ENCODE peak calls at places on chromosomes 13 and 19, in six cellular contexts. One of them, this sample, is unnamed.

GRCh38 chr19:53991224-53992113 is at the start of gene CACNG6:
- DNase-seq in spleen: no peak
- DNase-seq in upper lobe of left lung: no peak
- DNase-seq in transverse colon: no peak
- DNase-seq in breast epithelium: no peak
- DNase-seq in endothelial cell of umbilical vein: peak; percentile 56
- DNase-seq in this sample: no peak

GRCh38 chr13:94435604-94436226 is 43.8 kb downstream of the DCT start:
- DNase-seq in upper lobe of left lung: no peak
- DNase-seq in endothelial cell of umbilical vein: peak; percentile 43
- DNase-seq in breast epithelium: no peak
- DNase-seq in transverse colon: no peak
- DNase-seq in spleen: no peak
- DNase-seq in this sample: no peak

GRCh38 chr13:112784811-112785418 is 95.1 kb downstream of the ATP11A start:
- DNase-seq in endothelial cell of umbilical vein: no peak
- DNase-seq in breast epithelium: no peak
- DNase-seq in upper lobe of left lung: no peak
- DNase-seq in transverse colon: no peak
- DNase-seq in spleen: no peak
- DNase-seq in this sample: no peak

GRCh38 chr13:50410921-50411712 is 395.9 kb downstream of the KCNRG start:
- DNase-seq in upper lobe of left lung: no peak
- DNase-seq in breast epithelium: no peak
- DNase-seq in endothelial cell of umbilical vein: peak; percentile 94
- DNase-seq in spleen: no peak
- DNase-seq in transverse colon: no peak
- DNase-seq in this sample: no peak

GRCh38 chr19:18469245-18470107 is 31.5 kb upstream of the ISYNA1 start:
- DNase-seq in breast epithelium: no peak
- DNase-seq in transverse colon: peak; percentile 71
- DNase-seq in endothelial cell of umbilical vein: peak; percentile 49
- DNase-seq in spleen: peak; percentile 89
- DNase-seq in upper lobe of left lung: peak; percentile 63
- DNase-seq in this sample: peak; percentile 84

GRCh38 chr13:70098669-70099068 is 9.0 kb upstream of the ATXN8OS start:
- DNase-seq in breast epithelium: no peak
- DNase-seq in transverse colon: no peak
- DNase-seq in endothelial cell of umbilical vein: peak; percentile 14
- DNase-seq in spleen: no peak
- DNase-seq in upper lobe of left lung: no peak
- DNase-seq in this sample: no peak

GRCh38 chr13:33349314-33349995 is 63.9 kb upstream of the STARD13 start:
- DNase-seq in spleen: no peak
- DNase-seq in endothelial cell of umbilical vein: no peak
- DNase-seq in upper lobe of left lung: peak; percentile 30
- DNase-seq in breast epithelium: no peak
- DNase-seq in transverse colon: peak; percentile 31
- DNase-seq in this sample: peak; percentile 76

GRCh38 chr19:48095637-48096175 is 14.9 kb downstream of the PLA2G4C start:
- DNase-seq in endothelial cell of umbilical vein: no peak
- DNase-seq in spleen: no peak
- DNase-seq in transverse colon: no peak
- DNase-seq in breast epithelium: no peak
- DNase-seq in upper lobe of left lung: no peak
- DNase-seq in this sample: no peak

GRCh38 chr13:114115191-114115671 is 17.2 kb downstream of the RASA3 start:
- DNase-seq in breast epithelium: no peak
- DNase-seq in upper lobe of left lung: peak; percentile 70
- DNase-seq in spleen: peak; percentile 83
- DNase-seq in endothelial cell of umbilical vein: peak; percentile 83
- DNase-seq in transverse colon: peak; percentile 81
- DNase-seq in this sample: peak; percentile 72

GRCh38 chr13:110993788-110994187 is 78.9 kb upstream of the ANKRD10 start:
- DNase-seq in upper lobe of left lung: no peak
- DNase-seq in transverse colon: no peak
- DNase-seq in spleen: no peak
- DNase-seq in endothelial cell of umbilical vein: no peak
- DNase-seq in breast epithelium: no peak
- DNase-seq in this sample: no peak

GRCh38 chr13:108326318-108326717 is 56.8 kb downstream of the TNFSF13B start:
- DNase-seq in upper lobe of left lung: peak; percentile 35
- DNase-seq in endothelial cell of umbilical vein: no peak
- DNase-seq in spleen: peak; percentile 80
- DNase-seq in breast epithelium: no peak
- DNase-seq in transverse colon: no peak
- DNase-seq in this sample: no peak

GRCh38 chr19:28023064-28023463 is 1189.9 kb downstream of the UQCRFS1 start:
- DNase-seq in upper lobe of left lung: no peak
- DNase-seq in transverse colon: no peak
- DNase-seq in endothelial cell of umbilical vein: no peak
- DNase-seq in breast epithelium: no peak
- DNase-seq in spleen: no peak
- DNase-seq in this sample: no peak

GRCh38 chr13:112713517-112714253 is 23.8 kb downstream of the ATP11A start:
- DNase-seq in transverse colon: no peak
- DNase-seq in breast epithelium: no peak
- DNase-seq in upper lobe of left lung: no peak
- DNase-seq in endothelial cell of umbilical vein: no peak
- DNase-seq in spleen: peak; percentile 18
- DNase-seq in this sample: peak; percentile 55

GRCh38 chr13:81745391-81745790 is 1404.5 kb upstream of the SPRY2 start:
- DNase-seq in breast epithelium: no peak
- DNase-seq in endothelial cell of umbilical vein: no peak
- DNase-seq in spleen: no peak
- DNase-seq in transverse colon: no peak
- DNase-seq in upper lobe of left lung: no peak
- DNase-seq in this sample: no peak

GRCh38 chr13:34371645-34372044 is 553.7 kb downstream of the RFC3 start:
- DNase-seq in spleen: no peak
- DNase-seq in transverse colon: no peak
- DNase-seq in endothelial cell of umbilical vein: no peak
- DNase-seq in breast epithelium: no peak
- DNase-seq in upper lobe of left lung: no peak
- DNase-seq in this sample: no peak

GRCh38 chr19:56750658-56751057 is 79.1 kb upstream of the ZNF835 start:
- DNase-seq in breast epithelium: no peak
- DNase-seq in upper lobe of left lung: no peak
- DNase-seq in endothelial cell of umbilical vein: no peak
- DNase-seq in transverse colon: no peak
- DNase-seq in spleen: no peak
- DNase-seq in this sample: no peak

GRCh38 chr19:46197314-46198070 is 32.0 kb upstream of the IGFL1 start:
- DNase-seq in spleen: no peak
- DNase-seq in endothelial cell of umbilical vein: no peak
- DNase-seq in breast epithelium: no peak
- DNase-seq in upper lobe of left lung: no peak
- DNase-seq in transverse colon: no peak
- DNase-seq in this sample: no peak

GRCh38 chr13:88183440-88183839 is 512.3 kb downstream of the SLITRK5 start:
- DNase-seq in upper lobe of left lung: no peak
- DNase-seq in breast epithelium: no peak
- DNase-seq in spleen: no peak
- DNase-seq in endothelial cell of umbilical vein: no peak
- DNase-seq in transverse colon: no peak
- DNase-seq in this sample: no peak

GRCh38 chr19:37928527-37929286 is 21.7 kb downstream of the SIPA1L3 start:
- DNase-seq in upper lobe of left lung: no peak
- DNase-seq in breast epithelium: no peak
- DNase-seq in spleen: no peak
- DNase-seq in transverse colon: no peak
- DNase-seq in endothelial cell of umbilical vein: no peak
- DNase-seq in this sample: no peak

GRCh38 chr13:20118268-20119140 is 42.3 kb downstream of the GJA3 start:
- DNase-seq in endothelial cell of umbilical vein: peak; percentile 39
- DNase-seq in spleen: peak; percentile 80
- DNase-seq in transverse colon: peak; percentile 76
- DNase-seq in upper lobe of left lung: peak; percentile 65
- DNase-seq in breast epithelium: no peak
- DNase-seq in this sample: peak; percentile 87

GRCh38 chr13:20546559-20546958 is 20.4 kb upstream of the IFT88 start:
- DNase-seq in breast epithelium: no peak
- DNase-seq in upper lobe of left lung: no peak
- DNase-seq in spleen: no peak
- DNase-seq in transverse colon: no peak
- DNase-seq in endothelial cell of umbilical vein: no peak
- DNase-seq in this sample: no peak

GRCh38 chr19:13087295-13087694 is 15.4 kb downstream of the LYL1 start:
- DNase-seq in endothelial cell of umbilical vein: no peak
- DNase-seq in spleen: no peak
- DNase-seq in transverse colon: no peak
- DNase-seq in upper lobe of left lung: no peak
- DNase-seq in breast epithelium: no peak
- DNase-seq in this sample: no peak

GRCh38 chr19:47274071-47274890 is at the start of gene INAFM1:
- DNase-seq in transverse colon: peak; percentile 100
- DNase-seq in spleen: peak; percentile 100
- DNase-seq in upper lobe of left lung: peak; percentile 99
- DNase-seq in endothelial cell of umbilical vein: peak; percentile 90
- DNase-seq in breast epithelium: peak; percentile 97
- DNase-seq in this sample: peak; percentile 99

GRCh38 chr19:7775761-7776160 is 12.7 kb downstream of the CLEC4M start:
- DNase-seq in transverse colon: no peak
- DNase-seq in spleen: no peak
- DNase-seq in breast epithelium: no peak
- DNase-seq in endothelial cell of umbilical vein: no peak
- DNase-seq in upper lobe of left lung: no peak
- DNase-seq in this sample: no peak

GRCh38 chr19:7769171-7769570 is 6.1 kb downstream of the CLEC4M start:
- DNase-seq in transverse colon: no peak
- DNase-seq in breast epithelium: no peak
- DNase-seq in spleen: no peak
- DNase-seq in upper lobe of left lung: no peak
- DNase-seq in endothelial cell of umbilical vein: no peak
- DNase-seq in this sample: no peak

GRCh38 chr19:7771072-7771471 is 8.0 kb downstream of the CLEC4M start:
- DNase-seq in spleen: peak; percentile 15
- DNase-seq in breast epithelium: no peak
- DNase-seq in endothelial cell of umbilical vein: no peak
- DNase-seq in upper lobe of left lung: no peak
- DNase-seq in transverse colon: no peak
- DNase-seq in this sample: no peak

GRCh38 chr19:7773841-7774240 is 10.8 kb downstream of the CLEC4M start:
- DNase-seq in upper lobe of left lung: no peak
- DNase-seq in spleen: no peak
- DNase-seq in endothelial cell of umbilical vein: no peak
- DNase-seq in breast epithelium: no peak
- DNase-seq in transverse colon: no peak
- DNase-seq in this sample: no peak

DNA sequence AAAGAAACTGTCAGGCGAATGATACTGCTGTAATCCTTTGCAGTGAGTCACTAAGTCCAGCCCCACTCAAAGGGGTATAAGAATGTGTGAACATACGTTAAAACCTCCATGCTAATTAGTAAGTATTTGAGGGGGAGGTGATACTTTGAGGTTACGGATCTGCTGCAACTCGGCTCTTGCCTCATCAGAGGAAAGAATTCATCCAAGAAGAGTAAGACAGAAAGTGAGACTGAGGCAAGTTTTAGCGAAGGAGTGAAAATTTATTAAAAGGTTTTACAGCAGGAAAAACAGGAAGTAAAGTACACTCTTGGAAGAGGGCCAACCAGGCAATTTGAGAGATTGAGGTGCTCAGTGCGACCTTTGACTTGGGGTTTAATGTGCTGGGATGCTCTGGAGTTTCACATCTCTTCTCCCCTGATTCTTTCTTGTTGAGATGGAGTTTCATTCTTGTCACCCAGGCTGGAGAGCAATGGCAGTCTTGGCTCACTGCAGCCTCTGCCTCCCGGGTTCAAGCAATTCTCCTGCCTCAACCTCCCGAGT is 9.8 kb downstream of the CLEC4M start:
- DNase-seq in upper lobe of left lung: no peak
- DNase-seq in spleen: no peak
- DNase-seq in endothelial cell of umbilical vein: no peak
- DNase-seq in transverse colon: no peak
- DNase-seq in breast epithelium: no peak
- DNase-seq in this sample: no peak
- TF ChIP-seq POLR2AphosphoS5 in upper lobe of left lung: no peak
- TF ChIP-seq POLR2AphosphoS5 in spleen: no peak
- TF ChIP-seq POLR2AphosphoS5 in endothelial cell of umbilical vein: no peak
- TF ChIP-seq POLR2AphosphoS5 in transverse colon: no peak
- TF ChIP-seq POLR2AphosphoS5 in breast epithelium: no peak
- TF ChIP-seq POLR2AphosphoS5 in this sample: no peak

GRCh38 chr19:29681422-29682235 is 16.4 kb downstream of the PLEKHF1 start:
- DNase-seq in upper lobe of left lung: no peak
- DNase-seq in endothelial cell of umbilical vein: no peak
- DNase-seq in spleen: peak; percentile 74
- DNase-seq in transverse colon: no peak
- DNase-seq in breast epithelium: peak; percentile 64
- DNase-seq in this sample: no peak
- H3K4me1 ChIP-seq in upper lobe of left lung: peaks cover 47% of the 10 kb centered on the region
- H3K4me1 ChIP-seq in endothelial cell of umbilical vein: peaks cover 6% of the 10 kb centered on the region
- H3K4me1 ChIP-seq in spleen: peaks cover 43% of the 10 kb centered on the region
- H3K4me1 ChIP-seq in transverse colon: no peaks in the 10 kb centered on the region
- H3K4me1 ChIP-seq in breast epithelium: peaks cover 25% of the 10 kb centered on the region
- H3K4me1 ChIP-seq in this sample: peaks cover 64% of the 10 kb centered on the region

DNA sequence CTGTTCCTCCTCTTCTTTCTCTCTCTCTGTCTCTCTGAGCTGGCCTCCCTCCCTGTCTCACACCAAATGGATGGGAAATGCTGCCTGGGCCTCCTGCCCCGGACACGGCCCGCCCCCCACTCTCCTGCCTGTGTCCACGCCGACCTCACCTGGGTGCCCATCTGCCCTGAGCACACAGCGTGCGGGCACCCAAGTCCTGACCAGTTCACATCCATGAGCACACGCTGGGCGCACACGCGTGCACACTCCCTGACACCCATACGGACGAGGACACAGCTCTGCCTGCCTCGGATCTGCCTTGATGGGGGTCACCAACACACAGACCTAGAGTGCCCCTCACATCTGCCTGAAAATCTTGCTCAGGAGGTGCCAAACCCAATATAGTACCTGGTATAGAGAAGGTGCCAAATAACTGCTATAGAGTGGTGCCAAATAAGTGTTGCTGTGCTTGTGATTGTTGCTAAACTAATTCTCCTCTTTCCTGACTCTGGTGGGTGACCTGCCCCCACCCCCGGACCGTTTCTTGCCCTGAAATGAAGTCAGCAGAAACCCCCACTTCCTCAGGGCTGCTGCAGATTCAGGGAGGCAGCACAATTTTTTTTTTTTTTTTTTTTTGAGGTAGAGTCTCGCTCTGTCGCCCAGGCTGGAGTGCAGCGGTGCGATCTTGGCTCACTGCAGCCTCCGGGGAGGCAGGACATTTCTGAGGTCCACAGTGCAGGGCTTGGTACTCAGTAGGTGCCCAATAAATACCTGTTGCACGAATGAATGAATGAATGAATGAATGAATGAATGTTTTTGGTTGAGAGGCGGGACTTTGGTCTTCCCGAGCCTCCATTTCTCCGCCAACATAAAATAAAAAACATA is 4.6 kb downstream of the NFIC start:
- DNase-seq in transverse colon: no peak
- DNase-seq in spleen: no peak
- DNase-seq in upper lobe of left lung: no peak
- DNase-seq in endothelial cell of umbilical vein: no peak
- DNase-seq in breast epithelium: no peak
- DNase-seq in this sample: no peak
- TF ChIP-seq POLR2AphosphoS5 in transverse colon: no peak
- TF ChIP-seq POLR2AphosphoS5 in spleen: no peak
- TF ChIP-seq POLR2AphosphoS5 in upper lobe of left lung: no peak
- TF ChIP-seq POLR2AphosphoS5 in endothelial cell of umbilical vein: no peak
- TF ChIP-seq POLR2AphosphoS5 in breast epithelium: no peak
- TF ChIP-seq POLR2AphosphoS5 in this sample: no peak

GRCh38 chr19:40528078-40528477 is 48.6 kb upstream of the SHKBP1 start:
- DNase-seq in spleen: no peak
- DNase-seq in transverse colon: no peak
- DNase-seq in upper lobe of left lung: no peak
- DNase-seq in breast epithelium: no peak
- DNase-seq in endothelial cell of umbilical vein: no peak
- DNase-seq in this sample: no peak
- H3K4me1 ChIP-seq in spleen: peaks cover 9% of the 10 kb centered on the region
- H3K4me1 ChIP-seq in transverse colon: peaks cover 6% of the 10 kb centered on the region
- H3K4me1 ChIP-seq in upper lobe of left lung: peaks cover 19% of the 10 kb centered on the region
- H3K4me1 ChIP-seq in breast epithelium: peaks cover 4% of the 10 kb centered on the region
- H3K4me1 ChIP-seq in endothelial cell of umbilical vein: no peaks in the 10 kb centered on the region
- H3K4me1 ChIP-seq in this sample: no peaks in the 10 kb centered on the region

This sample was measured in sigmoid colon.